ENCODE peak calls at places on chromosomes 16 and 17, in nine cellular contexts. H is HS-27A; W is omental fat pad; A is retina; Y is neuronal stem cell; L is posterior vena cava; I is esophagus muscularis mucosa; G is activated CD4-positive, alpha-beta T cell treated with anti-CD3 and anti-CD28 coated beads for 24 hours; E is mucosa of gallbladder. O is an unnamed sample.

GRCh38 chr17:82098939-82099765 is 1.1 kb upstream of the FASN start:
- DNase-seq in H (no peak), W (no peak), A (no peak), Y (no peak), L (no peak), I (no peak), G (no peak), E (no peak), O (no peak)

GRCh38 chr17:80446645-80447405 is 29.6 kb downstream of the NPTX1 start:
- DNase-seq in H (no peak), W (no peak), A (no peak), Y (no peak), L (no peak), I (no peak), G (no peak), E (no peak), O (peak; percentile 28)

GRCh38 chr16:48184681-48185080 is 28.9 kb upstream of the ABCC12 start:
- DNase-seq in H (no peak), W (no peak), A (no peak), Y (no peak), L (no peak), I (no peak), G (no peak), E (no peak), O (no peak)

GRCh38 chr16:72380283-72380682 is 208.3 kb upstream of the PMFBP1 start:
- DNase-seq in H (no peak), W (no peak), A (no peak), Y (no peak), L (no peak), I (no peak), G (no peak), E (no peak), O (no peak)

GRCh38 chr17:50903604-50904521 is 37.7 kb upstream of the TOB1 start:
- DNase-seq in H (no peak), W (no peak), A (no peak), Y (no peak), L (no peak), I (no peak), G (no peak), E (no peak), O (peak; percentile 80)

GRCh38 chr16:2007081-2007836 is 2.4 kb downstream of the ZNF598 start:
- DNase-seq in H (no peak), W (no peak), A (no peak), Y (no peak), L (no peak), I (no peak), G (no peak), E (no peak), O (no peak)

GRCh38 chr17:43389022-43389947 is 9.5 kb upstream of the ARL4D start:
- DNase-seq in H (no peak), W (peak; percentile 70), A (peak; percentile 85), Y (peak; percentile 63), L (peak; percentile 95), I (peak; percentile 95), G (peak; percentile 50), E (peak; percentile 74), O (peak; percentile 78)

GRCh38 chr16:19084879-19085278 is 17.5 kb downstream of the COQ7 start:
- DNase-seq in H (no peak), W (no peak), A (no peak), Y (no peak), L (no peak), I (no peak), G (no peak), E (no peak), O (no peak)

GRCh38 chr17:28685366-28685765 is 23.4 kb downstream of the SUPT6H start:
- DNase-seq in H (no peak), W (no peak), A (no peak), Y (no peak), L (peak; percentile 14), I (no peak), G (no peak), E (no peak), O (no peak)

GRCh38 chr16:54287758-54288591 is 1.4 kb upstream of the IRX3 start:
- DNase-seq in H (no peak), W (no peak), A (peak; percentile 55), Y (peak; percentile 24), L (no peak), I (no peak), G (no peak), E (no peak), O (no peak)

GRCh38 chr16:19127674-19128131 is 13.9 kb downstream of the ITPRIPL2 start:
- DNase-seq in H (no peak), W (no peak), A (no peak), Y (no peak), L (no peak), I (no peak), G (no peak), E (no peak), O (no peak)

GRCh38 chr17:4643676-4644075 is 2.2 kb upstream of the ALOX15 start:
- DNase-seq in H (no peak), W (no peak), A (no peak), Y (no peak), L (no peak), I (no peak), G (no peak), E (peak; percentile 34), O (no peak)

GRCh38 chr16:31331141-31331764 is 23.7 kb upstream of the ITGAX start:
- DNase-seq in H (no peak), W (no peak), A (peak; percentile 16), Y (no peak), L (no peak), I (peak; percentile 64), G (no peak), E (no peak), O (no peak)

GRCh38 chr17:45902892-45903346 is 8.6 kb downstream of the MAPT start:
- DNase-seq in H (no peak), W (no peak), A (no peak), Y (no peak), L (no peak), I (no peak), G (no peak), E (peak; percentile 69), O (peak; percentile 38)

GRCh38 chr17:80984749-80985148 is 6.9 kb upstream of the CHMP6 start:
- DNase-seq in H (peak; percentile 61), W (no peak), A (no peak), Y (peak; percentile 51), L (no peak), I (no peak), G (no peak), E (peak; percentile 53), O (no peak)

GRCh38 chr17:6627019-6627418 is 13.5 kb downstream of the KIAA0753 start:
- DNase-seq in H (no peak), W (no peak), A (no peak), Y (no peak), L (no peak), I (no peak), G (no peak), E (no peak), O (peak; percentile 46)

GRCh38 chr17:51869387-51869786 is 289.1 kb downstream of the CA10 start:
- DNase-seq in H (no peak), W (no peak), A (no peak), Y (peak; percentile 73), L (no peak), I (no peak), G (no peak), E (peak; percentile 11), O (peak; percentile 64)

GRCh38 chr17:82917656-82918345 is 78.0 kb upstream of the ZNF750 start:
- DNase-seq in H (no peak), W (no peak), A (no peak), Y (no peak), L (no peak), I (no peak), G (peak; percentile 8), E (no peak), O (peak; percentile 17)

GRCh38 chr17:40850287-40850972 is 16.6 kb downstream of the KRT12 start:
- DNase-seq in H (no peak), W (no peak), A (no peak), Y (no peak), L (no peak), I (no peak), G (no peak), E (no peak), O (peak; percentile 51)

O was measured in PC-3.